ENCODE peak calls at places on chromosomes 7 and 10, in eight cellular contexts. W, E, H, L, T, I, S and U are unnamed samples.

GRCh38 chr10:73439605-73440298 is 6.4 kb upstream of the MSS51 start:
- DNase-seq in W (no peak), E (peak; percentile 68), H (peak; percentile 65), L (peak; percentile 28), T (peak; percentile 13), I (no peak), S (no peak), U (no peak)

GRCh38 chr7:134022512-134022911 is 104.6 kb upstream of the LRGUK start:
- DNase-seq in W (no peak), E (no peak), H (no peak), L (no peak), T (no peak), I (no peak), S (peak; percentile 12), U (no peak)

GRCh38 chr10:100370561-100370975 is 23.5 kb downstream of the SCD start:
- DNase-seq in W (no peak), E (peak; percentile 59), H (peak; percentile 39), L (peak; percentile 75), T (no peak), I (peak; percentile 76), S (no peak), U (no peak)

GRCh38 chr10:68230268-68230667 is 1.6 kb downstream of the ATOH7 start:
- DNase-seq in W (no peak), E (no peak), H (no peak), L (no peak), T (no peak), I (no peak), S (no peak), U (no peak)

GRCh38 chr10:17528296-17528862 is 74.0 kb upstream of the ST8SIA6 start:
- DNase-seq in W (no peak), E (no peak), H (no peak), L (no peak), T (no peak), I (no peak), S (no peak), U (no peak)

GRCh38 chr7:84123903-84124573 is 70.6 kb downstream of the SEMA3A start:
- DNase-seq in W (no peak), E (no peak), H (peak; percentile 40), L (no peak), T (no peak), I (no peak), S (no peak), U (no peak)

GRCh38 chr7:100081535-100082102 is at the start of gene ZNF3:
- DNase-seq in W (peak; percentile 97), E (peak; percentile 99), H (peak; percentile 99), L (peak; percentile 99), T (peak; percentile 99), I (peak; percentile 99), S (peak; percentile 99), U (peak; percentile 98)

GRCh38 chr7:138205614-138206150 is 129.4 kb downstream of the AKR1D1 start:
- DNase-seq in W (no peak), E (peak; percentile 45), H (no peak), L (no peak), T (no peak), I (no peak), S (no peak), U (no peak)

GRCh38 chr7:5266148-5267028 is 16.4 kb upstream of the SLC29A4 start:
- DNase-seq in W (no peak), E (no peak), H (no peak), L (no peak), T (no peak), I (no peak), S (no peak), U (no peak)

GRCh38 chr7:134750083-134751062 is 29.1 kb upstream of the CALD1 start:
- DNase-seq in W (no peak), E (peak; percentile 67), H (no peak), L (peak; percentile 51), T (no peak), I (peak; percentile 15), S (peak; percentile 11), U (no peak)

GRCh38 chr7:129163875-129164544 is 19.5 kb downstream of the TSPAN33 start:
- DNase-seq in W (no peak), E (peak; percentile 81), H (peak; percentile 49), L (peak; percentile 75), T (peak; percentile 48), I (no peak), S (peak; percentile 15), U (peak; percentile 38)

GRCh38 chr7:82263880-82264751 is 179.5 kb downstream of the CACNA2D1 start:
- DNase-seq in W (no peak), E (no peak), H (no peak), L (peak; percentile 36), T (no peak), I (no peak), S (no peak), U (no peak)

GRCh38 chr10:129586897-129587443 is 119.9 kb downstream of the MGMT start:
- DNase-seq in W (no peak), E (peak; percentile 6), H (peak; percentile 3), L (no peak), T (no peak), I (no peak), S (no peak), U (no peak)

GRCh38 chr10:128268015-128268722 is 141.9 kb upstream of the MKI67 start:
- DNase-seq in W (no peak), E (peak; percentile 2), H (no peak), L (peak; percentile 2), T (no peak), I (no peak), S (peak; percentile 9), U (no peak)

GRCh38 chr7:130901209-130901783 is 167.3 kb upstream of the KLF14 start:
- DNase-seq in W (peak; percentile 68), E (peak; percentile 92), H (peak; percentile 87), L (peak; percentile 88), T (peak; percentile 92), I (peak; percentile 55), S (peak; percentile 60), U (peak; percentile 82)

GRCh38 chr10:30493609-30494530 is 59.9 kb downstream of the MAP3K8 start:
- DNase-seq in W (peak; percentile 35), E (peak; percentile 87), H (peak; percentile 73), L (peak; percentile 23), T (no peak), I (peak; percentile 35), S (no peak), U (no peak)

GRCh38 chr7:8991159-8991558 is 557.8 kb downstream of the NXPH1 start:
- DNase-seq in W (no peak), E (no peak), H (no peak), L (no peak), T (no peak), I (no peak), S (no peak), U (no peak)
- TF ChIP-seq CTCF in W (no peak), E (no peak), H (no peak), L (no peak), T (no peak), I (no peak), S (no peak), U (no peak)

DNA sequence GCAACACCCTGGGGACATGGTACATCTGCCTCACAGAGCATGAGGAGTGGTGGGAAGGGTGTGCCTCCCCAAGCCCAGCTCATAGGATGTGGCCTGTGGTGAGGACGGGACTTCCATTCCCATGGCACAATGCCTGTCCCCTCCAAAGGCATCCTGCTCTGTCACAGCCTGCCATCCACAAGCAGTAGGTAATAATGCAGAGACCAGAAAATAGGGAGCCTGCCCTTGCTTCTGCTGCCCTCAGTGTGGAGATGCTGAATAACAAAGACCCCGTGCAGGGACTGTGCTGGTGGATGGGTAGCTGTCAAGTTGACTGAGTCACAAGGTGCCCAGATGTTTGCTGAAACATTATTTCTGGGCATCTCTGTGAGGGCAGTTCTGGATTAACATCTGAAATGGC is 199.9 kb upstream of the GRB10 start:
- DNase-seq in W (no peak), E (peak; percentile 10), H (no peak), L (no peak), T (no peak), I (no peak), S (no peak), U (no peak)
- TF ChIP-seq CTCF in W (no peak), E (peak; percentile 20), H (no peak), L (peak; percentile 4), T (no peak), I (no peak), S (no peak), U (no peak)

GRCh38 chr7:28879105-28879504 is 79.0 kb downstream of the TRIL start:
- DNase-seq in W (no peak), E (no peak), H (no peak), L (no peak), T (no peak), I (no peak), S (no peak), U (no peak)
- TF ChIP-seq CTCF in W (no peak), E (no peak), H (no peak), L (no peak), T (peak; percentile 21), I (no peak), S (no peak), U (no peak)

DNA sequence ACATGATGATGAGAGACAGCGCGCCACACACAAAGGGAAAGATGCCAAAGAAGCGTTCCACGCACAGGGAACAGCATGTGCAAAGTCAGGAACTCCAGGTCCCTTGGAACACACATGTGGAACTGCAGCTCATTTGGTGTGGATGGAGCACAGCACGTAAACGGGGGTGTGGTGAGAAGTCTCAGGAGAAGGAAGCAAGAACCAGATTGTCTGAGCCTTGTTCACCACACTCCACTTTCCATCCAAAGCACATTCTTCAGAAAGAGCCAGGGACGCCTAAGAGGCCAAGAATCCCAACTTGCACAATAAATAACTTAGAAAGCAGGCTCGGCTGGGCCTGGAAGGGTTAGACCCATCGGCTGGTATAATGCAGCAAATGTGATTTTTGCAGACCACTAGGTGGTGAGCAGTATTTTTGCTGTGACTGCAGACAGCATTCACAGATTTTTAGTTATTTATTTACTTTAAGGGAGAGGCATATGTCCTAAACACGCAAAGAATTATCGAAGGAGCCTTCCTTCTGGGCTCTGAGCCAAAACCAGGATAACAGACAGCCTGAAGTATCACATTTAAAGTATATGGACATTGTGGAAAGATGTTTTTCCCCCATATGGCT is 27.9 kb upstream of the ASCC1 start:
- DNase-seq in W (peak; percentile 68), E (peak; percentile 97), H (peak; percentile 90), L (peak; percentile 98), T (peak; percentile 80), I (peak; percentile 88), S (no peak), U (peak; percentile 94)
- TF ChIP-seq CTCF in W (peak; percentile 48), E (peak; percentile 49), H (peak; percentile 76), L (peak; percentile 44), T (peak; percentile 62), I (peak; percentile 13), S (peak; percentile 35), U (peak; percentile 55)